ENCODE peak calls at places on chromosomes 5 and 9, in eight cellular contexts. O is NCI-H187 treated with DMSO at 0.1 percent for 48 hours; I is stimulated activated CD4-positive, alpha-beta T cell treated with anti-CD3 and anti-CD28 coated beads, Interleukin-15, amount 100 ng/mL, for 1 hour; A is WTC11; C is PC-3; R is LHCN-M2; E is breast epithelium; J is activated CD4-positive, alpha-beta T cell treated with anti-CD3 and anti-CD28 coated beads, Interleukin-2, amount 10 ng/mL, durations not matched to agents 7 days and 5 days. D is an unnamed sample.

GRCh38 chr5:60177596-60177995 is 284.1 kb upstream of the PDE4D start:
- DNase-seq in O (no peak), I (no peak), A (no peak), C (no peak), R (peak; percentile 4), E (no peak), J (no peak), D (no peak)

GRCh38 chr5:138762110-138762509 is 8.9 kb downstream of the CTNNA1 start:
- DNase-seq in O (no peak), I (no peak), A (no peak), C (no peak), R (no peak), E (no peak), J (no peak), D (no peak)

GRCh38 chr9:8457050-8457449 is 657.5 kb upstream of the DMAC1 start:
- DNase-seq in O (no peak), I (no peak), A (no peak), C (no peak), R (no peak), E (no peak), J (no peak), D (no peak)

GRCh38 chr9:71355884-71356283 is 234.5 kb upstream of the TRPM3 start:
- DNase-seq in O (no peak), I (no peak), A (peak; percentile 21), C (no peak), R (no peak), E (no peak), J (no peak), D (no peak)

GRCh38 chr9:2024888-2025781 is 10.0 kb downstream of the SMARCA2 start:
- DNase-seq in O (no peak), I (no peak), A (no peak), C (no peak), R (peak; percentile 14), E (no peak), J (no peak), D (no peak)

GRCh38 chr9:137300607-137301085 is 1.4 kb downstream of the NRARP start:
- DNase-seq in O (no peak), I (no peak), A (peak; percentile 74), C (no peak), R (no peak), E (no peak), J (no peak), D (no peak)

GRCh38 chr5:128597151-128597550 is 59.1 kb upstream of the FBN2 start:
- DNase-seq in O (no peak), I (no peak), A (no peak), C (no peak), R (no peak), E (no peak), J (no peak), D (no peak)

GRCh38 chr5:19258686-19259085 is 729.3 kb downstream of the CDH18 start:
- DNase-seq in O (no peak), I (no peak), A (no peak), C (no peak), R (no peak), E (no peak), J (no peak), D (no peak)

GRCh38 chr9:136016882-136017812 is 56.0 kb upstream of the UBAC1 start:
- DNase-seq in O (no peak), I (no peak), A (peak; percentile 20), C (no peak), R (no peak), E (peak; percentile 41), J (no peak), D (no peak)